ENCODE peak calls at places on chromosomes 16 and 17, in eight cellular contexts. L, R, V, J, E, O, X and I are unnamed samples.
A peak's percentile ranks its signal among the peaks of the same experiment; 100 is the strongest.

GRCh38 chr17:36703860-36704266 is 102.5 kb downstream of the MRM1 start:
- DNase-seq in L (no peak), R (no peak), V (no peak), J (no peak), E (peak; percentile 77), O (peak; percentile 17), X (peak; percentile 22), I (no peak)

GRCh38 chr16:72969146-72969545 is 78.8 kb downstream of the ZFHX3 start:
- DNase-seq in L (no peak), R (no peak), V (no peak), J (no peak), E (no peak), O (no peak), X (no peak), I (no peak)

GRCh38 chr17:16991349-16992009 is 19.6 kb upstream of the TNFRSF13B start:
- DNase-seq in L (peak; percentile 90), R (no peak), V (peak; percentile 81), J (peak; percentile 68), E (peak; percentile 72), O (peak; percentile 70), X (peak; percentile 75), I (peak; percentile 89)

GRCh38 chr17:35447494-35447893 is 1.1 kb downstream of the SLFN13 start:
- DNase-seq in L (no peak), R (no peak), V (no peak), J (no peak), E (no peak), O (peak; percentile 24), X (no peak), I (no peak)

GRCh38 chr17:4590981-4591453 is 6.7 kb downstream of the SMTNL2 start:
- DNase-seq in L (no peak), R (no peak), V (no peak), J (no peak), E (no peak), O (no peak), X (no peak), I (no peak)

GRCh38 chr17:56176101-56176500 is 22.8 kb downstream of the ANKFN1 start:
- DNase-seq in L (no peak), R (no peak), V (no peak), J (peak; percentile 78), E (no peak), O (no peak), X (no peak), I (no peak)

GRCh38 chr16:30641378-30641982 is 9.3 kb upstream of the PRR14 start:
- DNase-seq in L (no peak), R (no peak), V (no peak), J (no peak), E (no peak), O (no peak), X (no peak), I (no peak)

GRCh38 chr17:68399638-68400403 is 57.5 kb downstream of the WIPI1 start:
- DNase-seq in L (no peak), R (no peak), V (no peak), J (peak; percentile 73), E (no peak), O (no peak), X (no peak), I (no peak)

GRCh38 chr17:13594762-13595697 is 6.7 kb downstream of the HS3ST3A1 start:
- DNase-seq in L (peak; percentile 88), R (no peak), V (peak; percentile 73), J (peak; percentile 85), E (peak; percentile 67), O (peak; percentile 84), X (peak; percentile 86), I (peak; percentile 96)

GRCh38 chr16:61057635-61058034 is 978.6 kb downstream of the CDH8 start:
- DNase-seq in L (no peak), R (no peak), V (no peak), J (no peak), E (no peak), O (no peak), X (no peak), I (no peak)

GRCh38 chr17:33284022-33284421 is 9.1 kb downstream of the ASIC2 start:
- DNase-seq in L (no peak), R (peak; percentile 54), V (no peak), J (peak; percentile 80), E (no peak), O (no peak), X (peak; percentile 91), I (no peak)

GRCh38 chr16:55000595-55000994 is 69.9 kb downstream of the IRX5 start:
- DNase-seq in L (no peak), R (no peak), V (no peak), J (peak; percentile 45), E (no peak), O (no peak), X (peak; percentile 28), I (no peak)

GRCh38 chr17:20313306-20313705 is 154.0 kb downstream of the LGALS9B start:
- DNase-seq in L (no peak), R (no peak), V (no peak), J (no peak), E (no peak), O (no peak), X (no peak), I (no peak)

GRCh38 chr17:40340880-40341807 is 23.4 kb downstream of the GJD3 start:
- DNase-seq in L (peak; percentile 98), R (no peak), V (peak; percentile 96), J (peak; percentile 70), E (peak; percentile 68), O (peak; percentile 93), X (peak; percentile 93), I (peak; percentile 67)

GRCh38 chr17:14986127-14986526 is 279.0 kb downstream of the PMP22 start:
- DNase-seq in L (no peak), R (no peak), V (no peak), J (no peak), E (no peak), O (no peak), X (no peak), I (no peak)

GRCh38 chr17:4500188-4500565 is 1.5 kb downstream of the SPNS2 start:
- DNase-seq in L (no peak), R (no peak), V (no peak), J (no peak), E (no peak), O (no peak), X (no peak), I (no peak)

GRCh38 chr16:85519540-85520231 is 93.4 kb upstream of the GSE1 start:
- DNase-seq in L (no peak), R (no peak), V (no peak), J (no peak), E (no peak), O (no peak), X (no peak), I (no peak)

GRCh38 chr17:17719199-17719940 is 38.1 kb downstream of the RAI1 start:
- DNase-seq in L (no peak), R (no peak), V (no peak), J (no peak), E (no peak), O (no peak), X (no peak), I (no peak)

GRCh38 chr17:61442878-61443474 is 9.2 kb upstream of the TBX4 start:
- DNase-seq in L (no peak), R (no peak), V (no peak), J (no peak), E (no peak), O (no peak), X (no peak), I (no peak)

GRCh38 chr17:51487947-51488346 is 227.6 kb downstream of the UTP18 start:
- DNase-seq in L (no peak), R (no peak), V (peak; percentile 66), J (no peak), E (no peak), O (no peak), X (peak; percentile 55), I (no peak)
- TF ChIP-seq CTCF in L (no peak), R (no peak), V (peak; percentile 80), J (no peak), E (no peak), O (no peak), X (no peak), I (no peak)

DNA sequence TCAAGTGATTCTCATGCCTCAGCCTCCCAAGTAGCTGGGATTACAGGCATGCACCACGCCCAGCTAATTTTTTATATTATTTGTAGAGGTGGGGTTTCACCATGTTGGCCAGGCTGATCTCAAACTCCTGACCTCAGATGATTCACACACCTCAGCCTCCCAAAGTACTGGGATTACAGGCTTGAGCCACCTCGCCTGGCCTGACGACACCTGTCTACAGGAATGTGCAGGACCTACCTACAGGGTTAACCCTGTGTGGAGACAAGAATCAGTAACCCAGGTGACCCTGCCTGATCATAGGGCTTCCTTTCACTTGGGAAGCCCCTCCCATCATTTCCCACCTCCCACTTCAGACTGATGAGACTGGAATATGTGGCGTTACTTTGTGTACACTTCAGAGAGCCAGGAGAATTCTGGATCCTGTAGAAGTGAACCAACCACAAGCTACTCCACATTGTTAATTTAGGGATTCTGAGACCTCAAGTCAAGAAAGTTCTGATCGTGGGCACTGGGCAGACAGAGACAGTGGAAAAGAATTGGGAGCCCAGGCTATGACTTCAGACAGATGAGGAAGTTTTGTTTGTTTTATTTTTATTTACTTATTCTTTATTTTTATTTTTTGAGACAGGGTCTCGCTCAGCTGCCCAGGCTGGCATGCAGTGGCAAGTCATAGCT is 5.7 kb upstream of the MILR1 start:
- DNase-seq in L (no peak), R (no peak), V (no peak), J (no peak), E (no peak), O (no peak), X (peak; percentile 81), I (no peak)
- TF ChIP-seq CTCF in L (no peak), R (no peak), V (no peak), J (no peak), E (no peak), O (no peak), X (no peak), I (no peak)

DNA sequence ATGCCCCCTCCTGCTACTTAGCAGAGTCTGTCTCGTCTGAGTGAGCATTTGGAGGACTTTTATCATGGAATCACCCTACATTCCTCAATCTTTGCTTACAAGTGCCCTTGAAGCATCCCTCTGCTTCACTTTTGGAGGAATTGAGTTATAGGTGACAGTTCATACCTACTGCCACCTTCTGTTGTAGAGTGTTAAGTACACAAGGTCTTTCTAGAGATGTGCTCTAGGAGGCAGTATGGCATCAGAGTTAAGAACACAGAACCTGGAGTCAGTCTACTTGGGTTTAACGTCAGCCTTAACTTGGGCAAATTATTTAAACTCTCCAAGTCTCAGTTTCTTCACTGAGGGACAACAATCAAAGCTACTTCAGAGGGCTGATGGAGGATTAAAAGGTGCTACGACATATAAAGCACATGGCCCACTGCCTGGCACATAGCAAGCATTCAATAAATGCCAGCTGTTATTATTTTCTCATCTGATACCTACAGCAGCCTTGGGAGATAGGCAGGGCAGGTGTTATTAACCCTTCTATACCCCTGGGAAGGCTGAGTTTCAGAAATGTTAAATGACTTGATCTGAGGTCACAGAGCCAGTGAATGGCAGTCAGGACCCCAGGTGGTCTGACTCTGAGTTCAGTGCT is 62.2 kb downstream of the UTP18 start:
- DNase-seq in L (no peak), R (no peak), V (peak; percentile 20), J (peak; percentile 14), E (no peak), O (no peak), X (peak; percentile 70), I (no peak)
- TF ChIP-seq CTCF in L (no peak), R (peak; percentile 26), V (peak; percentile 93), J (peak; percentile 36), E (no peak), O (no peak), X (peak; percentile 63), I (no peak)

GRCh38 chr16:50323335-50324011 is 45.3 kb downstream of the BRD7 start:
- DNase-seq in L (no peak), R (peak; percentile 9), V (peak; percentile 79), J (peak; percentile 66), E (no peak), O (no peak), X (peak; percentile 69), I (no peak)
- TF ChIP-seq CTCF in L (no peak), R (peak; percentile 40), V (peak; percentile 19), J (peak; percentile 38), E (no peak), O (no peak), X (peak; percentile 40), I (no peak)